ENCODE peak calls at places on chromosomes 7 and 10, in four cellular contexts. One of them, this sample, is unnamed. For H3K4me1, the result is how much of the 10 kb centered on the place peaks cover.

GRCh38 chr10:96720422-96721206 is at the start of gene PIK3AP1:
- DNase-seq in fibroblast of lung: no peak
- DNase-seq in GM23338: peak
- DNase-seq in breast epithelium: peak
- DNase-seq in this sample: peak

GRCh38 chr10:100519321-100520051 is at the start of gene SEC31B:
- DNase-seq in fibroblast of lung: no peak
- DNase-seq in GM23338: peak
- DNase-seq in breast epithelium: no peak
- DNase-seq in this sample: no peak

GRCh38 chr10:117165557-117166419 is 27.7 kb upstream of the VAX1 start:
- DNase-seq in fibroblast of lung: peak
- DNase-seq in breast epithelium: no peak
- DNase-seq in GM23338: peak
- DNase-seq in this sample: no peak

GRCh38 chr7:137454169-137455166 is 110.9 kb upstream of the PTN start:
- DNase-seq in fibroblast of lung: peak
- DNase-seq in breast epithelium: peak
- DNase-seq in GM23338: peak
- DNase-seq in this sample: peak

GRCh38 chr10:43197834-43198681 is 59.8 kb downstream of the CSGALNACT2 start:
- DNase-seq in GM23338: peak
- DNase-seq in fibroblast of lung: no peak
- DNase-seq in breast epithelium: peak
- DNase-seq in this sample: peak

GRCh38 chr10:184174-184573 is 48.9 kb downstream of the ZMYND11 start:
- DNase-seq in fibroblast of lung: no peak
- DNase-seq in GM23338: no peak
- DNase-seq in breast epithelium: no peak
- DNase-seq in this sample: no peak

GRCh38 chr10:76206797-76207352 is 775.5 kb downstream of the LRMDA start:
- DNase-seq in breast epithelium: no peak
- DNase-seq in fibroblast of lung: no peak
- DNase-seq in GM23338: no peak
- DNase-seq in this sample: no peak

GRCh38 chr10:57815926-57816325 is 451.8 kb downstream of the IPMK start:
- DNase-seq in GM23338: no peak
- DNase-seq in breast epithelium: no peak
- DNase-seq in fibroblast of lung: no peak
- DNase-seq in this sample: no peak

GRCh38 chr7:65809982-65810288 is 62.9 kb upstream of the VKORC1L1 start:
- DNase-seq in fibroblast of lung: no peak
- DNase-seq in breast epithelium: no peak
- DNase-seq in GM23338: no peak
- DNase-seq in this sample: no peak

GRCh38 chr10:122373713-122374112 is 795 bp upstream of the PLEKHA1 start:
- DNase-seq in fibroblast of lung: no peak
- DNase-seq in breast epithelium: no peak
- DNase-seq in GM23338: peak
- DNase-seq in this sample: no peak

GRCh38 chr10:3902054-3902808 is 117.2 kb upstream of the KLF6 start:
- DNase-seq in GM23338: no peak
- DNase-seq in fibroblast of lung: peak
- DNase-seq in breast epithelium: no peak
- DNase-seq in this sample: no peak

GRCh38 chr7:2820508-2820934 is 23.6 kb downstream of the GNA12 start:
- DNase-seq in GM23338: no peak
- DNase-seq in breast epithelium: peak
- DNase-seq in fibroblast of lung: peak
- DNase-seq in this sample: peak

GRCh38 chr10:50552771-50553535 is 70.8 kb downstream of the SGMS1 start:
- DNase-seq in fibroblast of lung: peak
- DNase-seq in GM23338: peak
- DNase-seq in breast epithelium: no peak
- DNase-seq in this sample: no peak

GRCh38 chr7:136870799-136871487 is 2.5 kb downstream of the CHRM2 start:
- DNase-seq in GM23338: peak
- DNase-seq in breast epithelium: no peak
- DNase-seq in fibroblast of lung: no peak
- DNase-seq in this sample: no peak

DNA sequence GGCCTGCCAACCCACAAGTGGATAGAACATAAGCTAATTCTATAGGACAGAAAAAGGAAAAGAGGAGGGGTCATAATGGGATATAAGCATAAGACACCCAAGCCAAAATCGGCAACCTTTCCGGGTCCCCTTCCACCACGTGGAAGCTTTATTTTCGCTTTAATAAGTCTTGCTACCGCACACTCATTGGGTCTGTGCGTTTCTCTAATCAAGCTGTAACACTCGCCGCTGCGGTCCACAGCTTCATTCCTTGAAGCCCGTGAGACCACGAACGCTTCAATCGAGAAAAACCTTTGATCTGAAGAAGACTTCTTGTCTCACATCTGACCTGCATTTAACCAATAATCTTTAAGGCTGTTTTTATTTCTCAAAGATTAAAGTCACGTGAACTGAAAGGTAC is 35.8 kb upstream of the HECW1 start:
- DNase-seq in fibroblast of lung: no peak
- DNase-seq in breast epithelium: no peak
- DNase-seq in GM23338: no peak
- DNase-seq in this sample: no peak
- H3K4me1 ChIP-seq in fibroblast of lung: under half
- H3K4me1 ChIP-seq in breast epithelium: under half
- H3K4me1 ChIP-seq in GM23338: under half
- H3K4me1 ChIP-seq in this sample: under half

GRCh38 chr10:69829792-69830191 is 28.1 kb downstream of the COL13A1 start:
- DNase-seq in fibroblast of lung: no peak
- DNase-seq in breast epithelium: no peak
- DNase-seq in GM23338: no peak
- DNase-seq in this sample: no peak
- TF ChIP-seq CTCF in fibroblast of lung: no peak
- TF ChIP-seq CTCF in breast epithelium: no peak
- TF ChIP-seq CTCF in GM23338: no peak
- TF ChIP-seq CTCF in this sample: no peak

DNA sequence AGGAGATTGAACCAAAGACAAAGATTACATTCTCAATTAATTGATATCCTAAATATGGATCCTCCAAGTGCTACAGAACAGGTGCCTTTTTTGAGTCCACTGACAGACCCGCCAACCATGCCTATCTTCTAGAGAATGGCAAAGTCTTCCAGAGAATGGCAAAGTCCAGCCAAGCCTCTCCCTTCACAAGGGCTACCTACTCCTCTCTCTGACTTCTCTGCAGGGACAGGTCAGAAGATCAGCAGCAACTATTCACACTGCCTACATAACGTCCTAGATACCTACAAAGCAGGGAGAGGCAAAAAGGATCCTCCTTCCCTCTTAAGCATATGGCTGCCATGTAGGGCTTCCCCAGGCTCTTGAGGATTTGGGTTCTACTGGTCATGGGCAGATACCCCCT is 12.4 kb downstream of the UBE2H start:
- DNase-seq in breast epithelium: no peak
- DNase-seq in GM23338: no peak
- DNase-seq in fibroblast of lung: no peak
- DNase-seq in this sample: no peak
- H3K4me1 ChIP-seq in breast epithelium: under half
- H3K4me1 ChIP-seq in GM23338: under half
- H3K4me1 ChIP-seq in fibroblast of lung: under half
- H3K4me1 ChIP-seq in this sample: under half

DNA sequence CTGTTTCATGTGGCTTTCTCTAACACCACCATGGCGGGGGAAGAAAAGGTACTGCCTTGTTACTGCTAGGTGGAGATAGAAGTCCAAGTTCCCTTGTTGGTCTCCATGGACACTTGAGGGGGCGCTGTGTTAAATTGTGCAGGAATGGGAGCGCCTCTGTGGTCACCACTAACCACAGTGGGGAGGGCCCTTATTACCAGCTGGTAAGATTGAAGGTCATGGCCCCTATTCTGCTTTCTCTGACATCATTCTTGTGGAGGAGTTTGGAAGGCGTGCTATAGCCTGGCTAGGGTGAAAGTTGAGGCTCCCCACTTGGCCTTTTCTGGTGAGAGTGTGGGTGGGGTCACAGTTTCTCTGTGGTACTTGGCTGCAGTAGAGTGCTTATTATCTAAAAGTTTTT is 14.9 kb upstream of the MXI1 start:
- DNase-seq in fibroblast of lung: no peak
- DNase-seq in breast epithelium: no peak
- DNase-seq in GM23338: peak
- DNase-seq in this sample: no peak
- TF ChIP-seq CTCF in fibroblast of lung: no peak
- TF ChIP-seq CTCF in breast epithelium: no peak
- TF ChIP-seq CTCF in GM23338: peak
- TF ChIP-seq CTCF in this sample: no peak

GRCh38 chr7:26153823-26154783 is 2.1 kb downstream of the NFE2L3 start:
- DNase-seq in breast epithelium: no peak
- DNase-seq in fibroblast of lung: peak
- DNase-seq in GM23338: peak
- DNase-seq in this sample: no peak
- H3K4me1 ChIP-seq in breast epithelium: under half
- H3K4me1 ChIP-seq in fibroblast of lung: under half
- H3K4me1 ChIP-seq in GM23338: half or more
- H3K4me1 ChIP-seq in this sample: under half

GRCh38 chr10:68901106-68901927 is at the start of gene DDX50:
- DNase-seq in fibroblast of lung: peak
- DNase-seq in GM23338: peak
- DNase-seq in breast epithelium: peak
- DNase-seq in this sample: peak
- TF ChIP-seq CTCF in fibroblast of lung: no peak
- TF ChIP-seq CTCF in GM23338: no peak
- TF ChIP-seq CTCF in breast epithelium: no peak
- TF ChIP-seq CTCF in this sample: peak

GRCh38 chr10:31345886-31346285 is 26.9 kb downstream of the ZEB1 start:
- DNase-seq in fibroblast of lung: no peak
- DNase-seq in GM23338: no peak
- DNase-seq in breast epithelium: no peak
- DNase-seq in this sample: no peak
- H3K4me1 ChIP-seq in fibroblast of lung: under half
- H3K4me1 ChIP-seq in GM23338: under half
- H3K4me1 ChIP-seq in breast epithelium: under half
- H3K4me1 ChIP-seq in this sample: under half

GRCh38 chr10:86046845-86047460 is 319.6 kb downstream of the GRID1 start:
- DNase-seq in GM23338: no peak
- DNase-seq in breast epithelium: no peak
- DNase-seq in fibroblast of lung: no peak
- DNase-seq in this sample: no peak
- TF ChIP-seq CTCF in GM23338: no peak
- TF ChIP-seq CTCF in breast epithelium: no peak
- TF ChIP-seq CTCF in fibroblast of lung: no peak
- TF ChIP-seq CTCF in this sample: no peak